ENCODE peak calls at places on chromosomes 3 and 15, in four cellular contexts. L is tibial artery, I is cardiac fibroblast, K is GM20000. Y is an unnamed sample.

GRCh38 chr3:87397210-87397609 is 120.8 kb upstream of the POU1F1 start:
- DNase-seq in L (no peak), I (peak), K (no peak), Y (no peak)

GRCh38 chr15:34161329-34161953 is 48.5 kb downstream of the KATNBL1 start:
- DNase-seq in L (no peak), I (peak), K (no peak), Y (no peak)

GRCh38 chr15:33789141-33789540 is 179.2 kb upstream of the CHRM5 start:
- DNase-seq in L (no peak), I (peak), K (no peak), Y (no peak)

GRCh38 chr3:40995271-40995670 is 204.0 kb upstream of the CTNNB1 start:
- DNase-seq in L (no peak), I (no peak), K (no peak), Y (no peak)

GRCh38 chr3:197523551-197523950 is 32.2 kb downstream of the BDH1 start:
- DNase-seq in L (no peak), I (no peak), K (no peak), Y (no peak)

GRCh38 chr3:4474683-4475490 is 7.8 kb upstream of the SUMF1 start:
- DNase-seq in L (peak), I (peak), K (no peak), Y (no peak)

GRCh38 chr15:75732809-75733451 is 20.3 kb upstream of the CSPG4 start:
- DNase-seq in L (peak), I (peak), K (peak), Y (no peak)

GRCh38 chr3:178397836-178398235 is 138.4 kb upstream of the KCNMB2 start:
- DNase-seq in L (no peak), I (no peak), K (no peak), Y (no peak)

GRCh38 chr3:24242012-24242698 is 252.5 kb downstream of the THRB start:
- DNase-seq in L (no peak), I (peak), K (no peak), Y (peak)

GRCh38 chr3:38374221-38374620 is 27.6 kb downstream of the XYLB start:
- DNase-seq in L (no peak), I (no peak), K (no peak), Y (no peak)

GRCh38 chr15:41161336-41161735 is 45.3 kb upstream of the INO80 start:
- DNase-seq in L (no peak), I (peak), K (no peak), Y (no peak)

GRCh38 chr3:126415661-126416591 is 21.2 kb downstream of the CFAP100 start:
- DNase-seq in L (no peak), I (no peak), K (no peak), Y (no peak)

GRCh38 chr15:85489773-85490493 is 109.5 kb downstream of the AKAP13 start:
- DNase-seq in L (no peak), I (no peak), K (no peak), Y (no peak)

GRCh38 chr3:39267631-39268553 is 11.9 kb downstream of the CX3CR1 start:
- DNase-seq in L (no peak), I (no peak), K (no peak), Y (no peak)

GRCh38 chr15:58632789-58633188 is 116.7 kb downstream of the ADAM10 start:
- DNase-seq in L (no peak), I (peak), K (no peak), Y (no peak)

GRCh38 chr15:66285462-66286280 is 7.7 kb upstream of the DIS3L start:
- DNase-seq in L (no peak), I (no peak), K (no peak), Y (no peak)

GRCh38 chr3:37971467-37971866 is 19.1 kb upstream of the VILL start:
- DNase-seq in L (no peak), I (no peak), K (no peak), Y (no peak)

GRCh38 chr3:79886204-79886603 is 118.4 kb upstream of the ROBO1 start:
- DNase-seq in L (no peak), I (no peak), K (no peak), Y (no peak)

GRCh38 chr3:95134693-95135375 is 1072.0 kb downstream of the NSUN3 start:
- DNase-seq in L (no peak), I (no peak), K (no peak), Y (no peak)

GRCh38 chr15:45186771-45187577 is 792 bp downstream of the SHF start:
- DNase-seq in L (no peak), I (no peak), K (peak), Y (no peak)

GRCh38 chr15:75125935-75126334 is 75.7 kb upstream of the C15orf39 start:
- DNase-seq in L (no peak), I (no peak), K (no peak), Y (no peak)

GRCh38 chr3:126102530-126102951 is 18.6 kb upstream of the SLC41A3 start:
- DNase-seq in L (peak), I (peak), K (no peak), Y (no peak)

GRCh38 chr15:90291679-90292356 is 26.3 kb downstream of the NGRN start:
- DNase-seq in L (no peak), I (peak), K (no peak), Y (no peak)

GRCh38 chr3:169044341-169045113 is 619.0 kb downstream of the MECOM start:
- DNase-seq in L (no peak), I (peak), K (no peak), Y (no peak)

GRCh38 chr3:37243811-37244748 is 69.7 kb upstream of the LRRFIP2 start:
- DNase-seq in L (peak), I (peak), K (peak), Y (peak)

GRCh38 chr15:75067123-75067854 is 43.9 kb downstream of the PPCDC start:
- DNase-seq in L (no peak), I (peak), K (no peak), Y (no peak)

GRCh38 chr3:30357897-30358296 is 248.5 kb upstream of the TGFBR2 start:
- DNase-seq in L (no peak), I (peak), K (no peak), Y (no peak)

GRCh38 chr3:27290760-27291159 is 78.4 kb downstream of the NEK10 start:
- DNase-seq in L (no peak), I (peak), K (no peak), Y (no peak)

GRCh38 chr3:72523409-72524172 is 324.7 kb downstream of the SHQ1 start:
- DNase-seq in L (peak), I (no peak), K (peak), Y (no peak)

GRCh38 chr15:44545934-44546802 is 9.2 kb downstream of the EIF3J start:
- DNase-seq in L (no peak), I (peak), K (peak), Y (no peak)

GRCh38 chr3:15952543-15953175 is 154.9 kb upstream of the ANKRD28 start:
- DNase-seq in L (no peak), I (peak), K (no peak), Y (no peak)

GRCh38 chr3:123351396-123351945 is 97.4 kb downstream of the ADCY5 start:
- DNase-seq in L (no peak), I (no peak), K (no peak), Y (no peak)

GRCh38 chr15:53576841-53577240 is 182.6 kb downstream of the WDR72 start:
- DNase-seq in L (no peak), I (no peak), K (no peak), Y (no peak)

GRCh38 chr3:12287727-12288465 is 974 bp upstream of the PPARG start:
- DNase-seq in L (no peak), I (peak), K (peak), Y (no peak)

GRCh38 chr15:78018445-78018844 is 59.1 kb downstream of the TBC1D2B start:
- DNase-seq in L (no peak), I (no peak), K (no peak), Y (no peak)

GRCh38 chr3:53570709-53571108 is 76.3 kb downstream of the CACNA1D start:
- DNase-seq in L (no peak), I (peak), K (no peak), Y (no peak)

GRCh38 chr3:101873619-101874018 is 24.3 kb downstream of the NFKBIZ start:
- DNase-seq in L (no peak), I (peak), K (no peak), Y (no peak)

GRCh38 chr3:149369991-149370866 is 7.2 kb downstream of the TM4SF1 start:
- DNase-seq in L (no peak), I (peak), K (no peak), Y (no peak)

GRCh38 chr3:149368850-149369497 is 8.5 kb downstream of the TM4SF1 start:
- DNase-seq in L (no peak), I (peak), K (no peak), Y (no peak)

GRCh38 chr3:149366031-149366430 is 11.4 kb downstream of the TM4SF1 start:
- DNase-seq in L (no peak), I (no peak), K (no peak), Y (no peak)

GRCh38 chr3:149367021-149367840 is 10.2 kb downstream of the TM4SF1 start:
- DNase-seq in L (no peak), I (peak), K (no peak), Y (no peak)

GRCh38 chr3:149368201-149368849 is 9.1 kb downstream of the TM4SF1 start:
- DNase-seq in L (no peak), I (peak), K (no peak), Y (no peak)
- TF ChIP-seq CTCF in L (no peak), I (no peak), K (no peak), Y (no peak)

GRCh38 chr3:192514754-192515660 is 212.3 kb downstream of the FGF12 start:
- DNase-seq in L (no peak), I (no peak), K (no peak), Y (no peak)
- TF ChIP-seq CTCF in L (no peak), I (no peak), K (no peak), Y (no peak)

GRCh38 chr3:136949708-136950107 is 8.1 kb upstream of the IL20RB start:
- DNase-seq in L (no peak), I (peak), K (no peak), Y (no peak)
- TF ChIP-seq CTCF in L (no peak), I (peak), K (no peak), Y (peak)

DNA sequence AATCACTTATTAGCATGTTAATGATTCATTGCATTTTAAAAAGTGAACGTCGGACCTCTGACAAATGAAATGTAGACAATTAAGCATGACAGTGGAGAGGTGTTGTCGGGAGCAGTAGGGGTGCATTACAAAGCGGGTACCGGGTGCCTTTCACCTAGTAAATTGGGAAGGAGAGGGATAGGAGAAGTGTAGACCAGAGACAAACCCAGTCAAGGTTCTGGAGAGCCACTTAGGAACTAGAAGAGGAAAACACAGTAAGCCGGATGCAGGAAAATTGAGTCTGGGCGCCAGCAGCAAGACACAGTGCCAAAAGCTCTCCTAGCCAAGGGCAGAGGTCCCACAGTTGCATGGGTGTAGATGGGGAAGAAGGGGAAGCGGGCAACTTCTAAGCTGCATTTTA is 3.1 kb upstream of the CERS3 start:
- DNase-seq in L (no peak), I (no peak), K (no peak), Y (no peak)
- TF ChIP-seq CTCF in L (no peak), I (no peak), K (no peak), Y (no peak)

Y was measured in AG09319.